ENCODE peak calls at places on chromosomes 6 and 20, in six cellular contexts. B is endothelial cell, L is RWPE1, H is glutamatergic neuron, Y is PC-3, S is cardiac muscle cell. I is an unnamed sample.

GRCh38 chr6:113364781-113365545 is 492.2 kb upstream of the MARCKS start:
- DNase-seq in B (no peak), H (no peak), S (no peak), L (no peak), Y (peak; percentile 29), I (no peak)

GRCh38 chr6:73516712-73517489 is 3.9 kb downstream of the EEF1A1 start:
- DNase-seq in L (no peak), S (no peak), H (no peak), B (no peak), Y (no peak), I (no peak)

GRCh38 chr20:6142348-6142993 is 19.6 kb upstream of the FERMT1 start:
- DNase-seq in L (peak; percentile 71), S (peak; percentile 80), H (peak; percentile 42), Y (peak; percentile 89), B (peak; percentile 55), I (no peak)

GRCh38 chr20:23293689-23294088 is 56.9 kb upstream of the NXT1 start:
- DNase-seq in S (no peak), B (no peak), L (no peak), H (no peak), Y (no peak), I (no peak)

GRCh38 chr6:19731286-19731685 is 105.9 kb upstream of the ID4 start:
- DNase-seq in B (no peak), H (no peak), S (no peak), L (peak; percentile 63), Y (peak; percentile 87), I (no peak)

GRCh38 chr6:132443206-132443605 is 41.9 kb upstream of the MOXD1 start:
- DNase-seq in H (no peak), L (no peak), Y (no peak), S (no peak), B (no peak), I (no peak)

GRCh38 chr6:37171141-37171969 is 1.4 kb downstream of the PIM1 start:
- DNase-seq in L (peak; percentile 28), B (peak; percentile 28), Y (peak; percentile 34), H (peak; percentile 43), S (peak; percentile 56), I (peak; percentile 78)

GRCh38 chr6:8499540-8499939 is 64.2 kb upstream of the SLC35B3 start:
- DNase-seq in B (peak; percentile 15), Y (peak; percentile 51), L (no peak), H (no peak), S (peak; percentile 9), I (no peak)

GRCh38 chr6:18990313-18990978 is 603.3 kb downstream of the RNF144B start:
- DNase-seq in Y (peak; percentile 73), B (peak; percentile 90), H (peak; percentile 92), L (peak; percentile 64), S (peak; percentile 89), I (no peak)

GRCh38 chr6:33126101-33126714 is 50.4 kb downstream of the HLA-DPB1 start:
- DNase-seq in B (peak; percentile 73), Y (peak; percentile 62), H (peak; percentile 72), S (peak; percentile 78), L (no peak), I (no peak)

GRCh38 chr6:49556429-49556837 is 6.0 kb downstream of the C6orf141 start:
- DNase-seq in B (no peak), L (peak; percentile 82), S (no peak), H (no peak), Y (peak; percentile 91), I (no peak)

GRCh38 chr6:13526718-13527668 is 39.6 kb upstream of the GFOD1 start:
- DNase-seq in Y (no peak), L (peak; percentile 18), H (no peak), B (peak; percentile 9), S (no peak), I (peak; percentile 70)

GRCh38 chr20:33896509-33896908 is 85.4 kb downstream of the CHMP4B start:
- DNase-seq in S (no peak), B (no peak), H (no peak), Y (no peak), L (no peak), I (no peak)

GRCh38 chr6:107741191-107741680 is 82.9 kb downstream of the SCML4 start:
- DNase-seq in H (no peak), L (no peak), Y (no peak), B (no peak), S (no peak), I (no peak)

GRCh38 chr6:106628658-106629102 is 618 bp downstream of the RTN4IP1 start:
- DNase-seq in H (no peak), Y (peak; percentile 22), B (no peak), S (peak; percentile 3), L (no peak), I (no peak)

GRCh38 chr6:138018297-138018696 is 88.9 kb downstream of the PERP start:
- DNase-seq in H (no peak), L (no peak), S (no peak), B (no peak), Y (no peak), I (no peak)

GRCh38 chr6:155093430-155093829 is 98.3 kb downstream of the TIAM2 start:
- DNase-seq in L (no peak), Y (no peak), S (no peak), H (no peak), B (no peak), I (no peak)

GRCh38 chr6:1633366-1634021 is 23.8 kb downstream of the FOXC1 start:
- DNase-seq in B (no peak), L (no peak), Y (no peak), H (no peak), S (no peak), I (no peak)

GRCh38 chr6:6599468-6599873 is 11.0 kb downstream of the LY86 start:
- DNase-seq in S (no peak), B (no peak), Y (no peak), H (no peak), L (no peak), I (no peak)

GRCh38 chr6:75526502-75527127 is 33.0 kb upstream of the FILIP1 start:
- DNase-seq in Y (peak; percentile 82), B (peak; percentile 69), S (peak; percentile 77), L (peak; percentile 52), H (peak; percentile 37), I (no peak)

GRCh38 chr6:75267461-75267860 is 17.1 kb downstream of the TMEM30A start:
- DNase-seq in S (no peak), H (no peak), B (no peak), L (no peak), Y (no peak), I (no peak)

GRCh38 chr6:45650527-45651135 is 272.9 kb upstream of the SUPT3H start:
- DNase-seq in S (no peak), H (no peak), Y (peak; percentile 96), L (peak; percentile 76), B (no peak), I (no peak)

GRCh38 chr20:47680804-47681529 is 104.3 kb downstream of the SULF2 start:
- DNase-seq in S (no peak), H (no peak), B (no peak), L (no peak), Y (peak; percentile 13), I (no peak)

GRCh38 chr6:27078734-27079357 is 168.7 kb upstream of the PRSS16 start:
- DNase-seq in L (peak; percentile 52), B (peak; percentile 53), Y (peak; percentile 73), H (peak; percentile 31), S (peak; percentile 68), I (no peak)

GRCh38 chr6:125597411-125598253 is 151.8 kb upstream of the HEY2 start:
- DNase-seq in B (no peak), Y (no peak), S (peak; percentile 73), H (peak; percentile 50), L (no peak), I (no peak)
- TF ChIP-seq CTCF in B (no peak), Y (no peak), S (no peak), H (no peak), L (no peak), I (no peak)

GRCh38 chr20:62953839-62954703 is 1.6 kb downstream of the SLC17A9 start:
- DNase-seq in H (peak; percentile 66), S (peak; percentile 70), Y (no peak), B (peak; percentile 53), L (no peak), I (no peak)
- TF ChIP-seq CTCF in H (no peak), S (no peak), Y (no peak), B (no peak), L (no peak), I (no peak)

GRCh38 chr20:16748058-16748457 is at the start of gene OTOR:
- DNase-seq in Y (no peak), L (no peak), S (no peak), H (no peak), B (no peak), I (no peak)

GRCh38 chr20:16749573-16749972 is 1.4 kb downstream of the OTOR start:
- DNase-seq in B (peak; percentile 43), H (peak; percentile 56), L (no peak), S (no peak), Y (no peak), I (no peak)

GRCh38 chr20:16752901-16753300 is 4.7 kb downstream of the OTOR start:
- DNase-seq in H (no peak), S (no peak), B (no peak), Y (no peak), L (no peak), I (no peak)

GRCh38 chr20:16752082-16752481 is 3.9 kb downstream of the OTOR start:
- DNase-seq in H (no peak), B (no peak), L (no peak), S (no peak), Y (no peak), I (no peak)

DNA sequence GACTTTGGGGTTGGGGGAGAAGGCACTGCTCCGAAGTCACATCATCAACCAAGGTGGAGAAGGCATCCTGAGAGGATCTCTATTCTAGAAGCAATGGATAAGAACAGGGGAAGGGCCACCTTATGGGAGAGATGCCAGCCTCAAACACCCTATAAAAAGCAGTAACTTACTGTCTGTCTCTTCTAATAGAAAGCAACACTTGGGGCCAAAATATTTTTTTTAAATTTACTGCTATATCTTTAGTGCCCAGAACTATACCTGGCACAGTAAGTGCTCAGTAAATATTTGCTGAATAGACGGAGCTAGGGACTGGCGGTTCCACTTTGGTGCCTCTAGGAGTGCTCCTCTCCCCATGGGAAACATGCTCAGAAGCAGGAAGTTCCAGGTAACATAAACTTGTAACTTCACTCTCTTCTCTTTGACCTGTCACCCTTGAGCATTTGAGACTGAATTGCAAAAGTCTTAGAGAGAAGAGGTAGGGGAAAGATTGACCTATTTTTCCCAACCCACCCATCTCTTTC is 807 bp upstream of the OTOR start:
- DNase-seq in L (no peak), S (no peak), H (no peak), Y (peak; percentile 48), B (no peak), I (no peak)
- TF ChIP-seq CTCF in L (no peak), S (no peak), H (no peak), Y (peak; percentile 52), B (no peak), I (no peak)

GRCh38 chr6:93786474-93787330 is 367.3 kb upstream of the EPHA7 start:
- DNase-seq in L (no peak), B (peak; percentile 21), H (peak; percentile 17), S (no peak), Y (peak; percentile 14), I (no peak)
- TF ChIP-seq CTCF in L (no peak), B (no peak), H (no peak), S (no peak), Y (no peak), I (no peak)

GRCh38 chr20:38172344-38172743 is 7.3 kb upstream of the TGM2 start:
- DNase-seq in Y (peak; percentile 56), S (no peak), H (no peak), L (no peak), B (no peak), I (no peak)
- TF ChIP-seq CTCF in Y (peak; percentile 60), S (peak; percentile 46), H (no peak), L (no peak), B (no peak), I (no peak)

I was measured in suprapubic skin.